ENCODE peak calls at places on chromosomes 5 and 9, in four cellular contexts. V is GM03348, S is sigmoid colon, C is GM23248. E is an unnamed sample.

GRCh38 chr5:56264417-56265025 is 31.4 kb upstream of the ANKRD55 start:
- DNase-seq in V (peak), C (peak), S (no peak), E (no peak)

GRCh38 chr9:74963043-74963442 is 10.3 kb upstream of the C9orf40 start:
- DNase-seq in C (no peak), S (no peak), V (no peak), E (no peak)

GRCh38 chr9:121283856-121284732 is 16.1 kb downstream of the GSN start:
- DNase-seq in V (no peak), C (no peak), S (no peak), E (no peak)

GRCh38 chr5:64364426-64364825 is 141.4 kb upstream of the RGS7BP start:
- DNase-seq in C (no peak), V (no peak), S (no peak), E (no peak)

GRCh38 chr5:52657231-52657645 is 130.5 kb upstream of the ITGA1 start:
- DNase-seq in V (peak), C (peak), S (no peak), E (no peak)

GRCh38 chr9:4486176-4486575 is 4.1 kb upstream of the SLC1A1 start:
- DNase-seq in V (no peak), S (no peak), C (no peak), E (no peak)

GRCh38 chr5:31963358-31963757 is 210.8 kb downstream of the GOLPH3 start:
- DNase-seq in S (peak), C (no peak), V (peak), E (no peak)

GRCh38 chr5:78779771-78780616 is 131.4 kb upstream of the LHFPL2 start:
- DNase-seq in V (peak), S (no peak), C (peak), E (no peak)

GRCh38 chr5:73088026-73088425 is 32.3 kb upstream of the TMEM171 start:
- DNase-seq in C (peak), V (peak), S (no peak), E (no peak)

GRCh38 chr5:96080557-96080956 is 118.9 kb upstream of the ELL2 start:
- DNase-seq in C (peak), V (no peak), S (no peak), E (no peak)

GRCh38 chr9:33375238-33375840 is 27.0 kb downstream of the AQP7 start:
- DNase-seq in V (no peak), C (no peak), S (no peak), E (peak)

GRCh38 chr5:63011158-63011557 is 432.5 kb downstream of the LRRC70 start:
- DNase-seq in C (no peak), V (no peak), S (no peak), E (no peak)

GRCh38 chr9:74672237-74672636 is 175.1 kb downstream of the RORB start:
- DNase-seq in C (no peak), S (no peak), V (no peak), E (no peak)

GRCh38 chr9:7976167-7976755 is 176.7 kb upstream of the DMAC1 start:
- DNase-seq in C (no peak), S (no peak), V (no peak), E (no peak)

GRCh38 chr5:72425995-72426394 is 81.2 kb downstream of the ZNF366 start:
- DNase-seq in C (no peak), V (no peak), S (no peak), E (no peak)

GRCh38 chr9:93900971-93901861 is 53.9 kb downstream of the BARX1 start:
- DNase-seq in C (no peak), V (no peak), S (peak), E (peak)

GRCh38 chr5:173707392-173707791 is 90.9 kb upstream of the BOD1 start:
- DNase-seq in C (peak), S (no peak), V (peak), E (no peak)

GRCh38 chr9:98391884-98392283 is 136.4 kb upstream of the TBC1D2 start:
- DNase-seq in S (no peak), C (no peak), V (no peak), E (no peak)

GRCh38 chr9:85522459-85523092 is 219.2 kb downstream of the AGTPBP1 start:
- DNase-seq in V (peak), S (no peak), C (peak), E (peak)

GRCh38 chr9:35835766-35836165 is 6.7 kb downstream of the TMEM8B start:
- DNase-seq in S (no peak), C (no peak), V (no peak), E (no peak)

GRCh38 chr5:54774281-54775171 is 210.9 kb downstream of the ESM1 start:
- DNase-seq in C (peak), S (peak), V (peak), E (no peak)